ENCODE peak calls at places on chromosomes 6 and 20, in six cellular contexts. One of them, this sample, is unnamed.

GRCh38 chr6:36964908-36965307 is 10.4 kb downstream of the PI16 start:
- DNase-seq in activated naive CD8-positive, alpha-beta T cell treated with anti-CD3 and anti-CD28 coated beads, Interleukin-2, amount 10 ng/mL, durations not matched to agents 7 days and 5 days: no peak
- DNase-seq in effector CD4-positive, alpha-beta T cell: no peak
- DNase-seq in left cardiac atrium: no peak
- DNase-seq in H7: no peak
- DNase-seq in T follicular helper cell: no peak
- DNase-seq in this sample: no peak

GRCh38 chr6:113903666-113904330 is 46.7 kb downstream of the MARCKS start:
- DNase-seq in left cardiac atrium: peak; percentile 40
- DNase-seq in effector CD4-positive, alpha-beta T cell: no peak
- DNase-seq in T follicular helper cell: no peak
- DNase-seq in activated naive CD8-positive, alpha-beta T cell treated with anti-CD3 and anti-CD28 coated beads, Interleukin-2, amount 10 ng/mL, durations not matched to agents 7 days and 5 days: no peak
- DNase-seq in H7: no peak
- DNase-seq in this sample: no peak

GRCh38 chr6:158255974-158256601 is 56.2 kb upstream of the TULP4 start:
- DNase-seq in H7: no peak
- DNase-seq in T follicular helper cell: no peak
- DNase-seq in activated naive CD8-positive, alpha-beta T cell treated with anti-CD3 and anti-CD28 coated beads, Interleukin-2, amount 10 ng/mL, durations not matched to agents 7 days and 5 days: no peak
- DNase-seq in left cardiac atrium: no peak
- DNase-seq in effector CD4-positive, alpha-beta T cell: no peak
- DNase-seq in this sample: no peak

GRCh38 chr6:141464490-141464889 is 668.2 kb upstream of the GJE1 start:
- DNase-seq in activated naive CD8-positive, alpha-beta T cell treated with anti-CD3 and anti-CD28 coated beads, Interleukin-2, amount 10 ng/mL, durations not matched to agents 7 days and 5 days: no peak
- DNase-seq in left cardiac atrium: no peak
- DNase-seq in T follicular helper cell: peak; percentile 13
- DNase-seq in H7: no peak
- DNase-seq in effector CD4-positive, alpha-beta T cell: peak; percentile 7
- DNase-seq in this sample: no peak

GRCh38 chr20:50750145-50750671 is 18.8 kb downstream of the PARD6B start:
- DNase-seq in effector CD4-positive, alpha-beta T cell: no peak
- DNase-seq in H7: no peak
- DNase-seq in left cardiac atrium: no peak
- DNase-seq in activated naive CD8-positive, alpha-beta T cell treated with anti-CD3 and anti-CD28 coated beads, Interleukin-2, amount 10 ng/mL, durations not matched to agents 7 days and 5 days: no peak
- DNase-seq in T follicular helper cell: no peak
- DNase-seq in this sample: no peak

GRCh38 chr6:13013681-13014550 is 297.3 kb downstream of the PHACTR1 start:
- DNase-seq in effector CD4-positive, alpha-beta T cell: no peak
- DNase-seq in T follicular helper cell: no peak
- DNase-seq in H7: peak; percentile 86
- DNase-seq in left cardiac atrium: no peak
- DNase-seq in activated naive CD8-positive, alpha-beta T cell treated with anti-CD3 and anti-CD28 coated beads, Interleukin-2, amount 10 ng/mL, durations not matched to agents 7 days and 5 days: no peak
- DNase-seq in this sample: no peak

GRCh38 chr20:13777171-13777601 is 7.5 kb downstream of the ESF1 start:
- DNase-seq in effector CD4-positive, alpha-beta T cell: no peak
- DNase-seq in left cardiac atrium: no peak
- DNase-seq in H7: no peak
- DNase-seq in activated naive CD8-positive, alpha-beta T cell treated with anti-CD3 and anti-CD28 coated beads, Interleukin-2, amount 10 ng/mL, durations not matched to agents 7 days and 5 days: no peak
- DNase-seq in T follicular helper cell: no peak
- DNase-seq in this sample: no peak

GRCh38 chr6:143842468-143842901 is 653 bp upstream of the LTV1 start:
- DNase-seq in T follicular helper cell: no peak
- DNase-seq in effector CD4-positive, alpha-beta T cell: no peak
- DNase-seq in left cardiac atrium: no peak
- DNase-seq in activated naive CD8-positive, alpha-beta T cell treated with anti-CD3 and anti-CD28 coated beads, Interleukin-2, amount 10 ng/mL, durations not matched to agents 7 days and 5 days: no peak
- DNase-seq in H7: peak; percentile 17
- DNase-seq in this sample: no peak

GRCh38 chr6:144297498-144298166 is 12.5 kb downstream of the UTRN start:
- DNase-seq in effector CD4-positive, alpha-beta T cell: no peak
- DNase-seq in T follicular helper cell: no peak
- DNase-seq in activated naive CD8-positive, alpha-beta T cell treated with anti-CD3 and anti-CD28 coated beads, Interleukin-2, amount 10 ng/mL, durations not matched to agents 7 days and 5 days: no peak
- DNase-seq in left cardiac atrium: no peak
- DNase-seq in H7: no peak
- DNase-seq in this sample: no peak

GRCh38 chr6:48883116-48883515 is 579.9 kb downstream of the MMUT start:
- DNase-seq in left cardiac atrium: no peak
- DNase-seq in effector CD4-positive, alpha-beta T cell: no peak
- DNase-seq in H7: no peak
- DNase-seq in T follicular helper cell: no peak
- DNase-seq in activated naive CD8-positive, alpha-beta T cell treated with anti-CD3 and anti-CD28 coated beads, Interleukin-2, amount 10 ng/mL, durations not matched to agents 7 days and 5 days: no peak
- DNase-seq in this sample: no peak

GRCh38 chr6:31791324-31792089 is 4.0 kb downstream of the VARS1 start:
- DNase-seq in effector CD4-positive, alpha-beta T cell: no peak
- DNase-seq in left cardiac atrium: no peak
- DNase-seq in H7: peak; percentile 94
- DNase-seq in activated naive CD8-positive, alpha-beta T cell treated with anti-CD3 and anti-CD28 coated beads, Interleukin-2, amount 10 ng/mL, durations not matched to agents 7 days and 5 days: no peak
- DNase-seq in T follicular helper cell: no peak
- DNase-seq in this sample: no peak

GRCh38 chr6:14711056-14711703 is 534.7 kb upstream of the JARID2 start:
- DNase-seq in left cardiac atrium: no peak
- DNase-seq in activated naive CD8-positive, alpha-beta T cell treated with anti-CD3 and anti-CD28 coated beads, Interleukin-2, amount 10 ng/mL, durations not matched to agents 7 days and 5 days: no peak
- DNase-seq in H7: peak; percentile 37
- DNase-seq in effector CD4-positive, alpha-beta T cell: no peak
- DNase-seq in T follicular helper cell: no peak
- DNase-seq in this sample: no peak

GRCh38 chr20:20487811-20488210 is 119.9 kb downstream of the INSM1 start:
- DNase-seq in T follicular helper cell: no peak
- DNase-seq in activated naive CD8-positive, alpha-beta T cell treated with anti-CD3 and anti-CD28 coated beads, Interleukin-2, amount 10 ng/mL, durations not matched to agents 7 days and 5 days: no peak
- DNase-seq in left cardiac atrium: no peak
- DNase-seq in effector CD4-positive, alpha-beta T cell: no peak
- DNase-seq in H7: no peak
- DNase-seq in this sample: no peak

GRCh38 chr20:2172305-2173175 is 70.9 kb downstream of the STK35 start:
- DNase-seq in H7: peak; percentile 83
- DNase-seq in effector CD4-positive, alpha-beta T cell: peak; percentile 50
- DNase-seq in activated naive CD8-positive, alpha-beta T cell treated with anti-CD3 and anti-CD28 coated beads, Interleukin-2, amount 10 ng/mL, durations not matched to agents 7 days and 5 days: peak; percentile 68
- DNase-seq in T follicular helper cell: peak; percentile 44
- DNase-seq in left cardiac atrium: peak; percentile 78
- DNase-seq in this sample: peak; percentile 29

GRCh38 chr6:101931766-101932165 is 538.3 kb downstream of the GRIK2 start:
- DNase-seq in H7: no peak
- DNase-seq in effector CD4-positive, alpha-beta T cell: no peak
- DNase-seq in activated naive CD8-positive, alpha-beta T cell treated with anti-CD3 and anti-CD28 coated beads, Interleukin-2, amount 10 ng/mL, durations not matched to agents 7 days and 5 days: no peak
- DNase-seq in left cardiac atrium: no peak
- DNase-seq in T follicular helper cell: no peak
- DNase-seq in this sample: no peak

GRCh38 chr6:53524455-53524815 is 20.5 kb downstream of the GCLC start:
- DNase-seq in T follicular helper cell: no peak
- DNase-seq in left cardiac atrium: no peak
- DNase-seq in H7: no peak
- DNase-seq in effector CD4-positive, alpha-beta T cell: no peak
- DNase-seq in activated naive CD8-positive, alpha-beta T cell treated with anti-CD3 and anti-CD28 coated beads, Interleukin-2, amount 10 ng/mL, durations not matched to agents 7 days and 5 days: no peak
- DNase-seq in this sample: no peak

GRCh38 chr6:87909849-87910248 is 137.8 kb upstream of the SPACA1 start:
- DNase-seq in effector CD4-positive, alpha-beta T cell: no peak
- DNase-seq in H7: no peak
- DNase-seq in activated naive CD8-positive, alpha-beta T cell treated with anti-CD3 and anti-CD28 coated beads, Interleukin-2, amount 10 ng/mL, durations not matched to agents 7 days and 5 days: no peak
- DNase-seq in T follicular helper cell: no peak
- DNase-seq in left cardiac atrium: peak; percentile 62
- DNase-seq in this sample: no peak

GRCh38 chr6:2589171-2589661 is 161.5 kb downstream of the MYLK4 start:
- DNase-seq in T follicular helper cell: no peak
- DNase-seq in effector CD4-positive, alpha-beta T cell: no peak
- DNase-seq in activated naive CD8-positive, alpha-beta T cell treated with anti-CD3 and anti-CD28 coated beads, Interleukin-2, amount 10 ng/mL, durations not matched to agents 7 days and 5 days: no peak
- DNase-seq in H7: no peak
- DNase-seq in left cardiac atrium: no peak
- DNase-seq in this sample: no peak

GRCh38 chr6:108733706-108734105 is 114.5 kb upstream of the ARMC2 start:
- DNase-seq in T follicular helper cell: no peak
- DNase-seq in effector CD4-positive, alpha-beta T cell: no peak
- DNase-seq in activated naive CD8-positive, alpha-beta T cell treated with anti-CD3 and anti-CD28 coated beads, Interleukin-2, amount 10 ng/mL, durations not matched to agents 7 days and 5 days: no peak
- DNase-seq in H7: no peak
- DNase-seq in left cardiac atrium: no peak
- DNase-seq in this sample: no peak

GRCh38 chr20:37725165-37725564 is 31.3 kb downstream of the CTNNBL1 start:
- DNase-seq in T follicular helper cell: no peak
- DNase-seq in effector CD4-positive, alpha-beta T cell: no peak
- DNase-seq in activated naive CD8-positive, alpha-beta T cell treated with anti-CD3 and anti-CD28 coated beads, Interleukin-2, amount 10 ng/mL, durations not matched to agents 7 days and 5 days: no peak
- DNase-seq in H7: no peak
- DNase-seq in left cardiac atrium: no peak
- DNase-seq in this sample: no peak